ENCODE peak calls at places on chromosomes 5 and 9, in nine cellular contexts. E is NCI-H1105 treated with DMSO at 0.1 percent for 48 hours; U is stimulated activated CD8-positive, alpha-beta memory T cell treated with anti-CD3 and anti-CD28 coated beads, Interleukin-2, amount 100 ng/mL, for 48 hours; L is CD4-positive, alpha-beta memory T cell; B is transverse colon; Z is HTR-8/SVneo; P is EH; O is prostate gland; R is fibroblast of pulmonary artery. Y is an unnamed sample.

GRCh38 chr9:131619680-131620079 is 74.4 kb downstream of the PRRT1B start:
- DNase-seq in E (no peak), U (no peak), L (no peak), B (no peak), Z (no peak), P (no peak), O (no peak), R (no peak), Y (no peak)

GRCh38 chr9:94140791-94141790 is 56.8 kb downstream of the PTPDC1 start:
- DNase-seq in E (no peak), U (no peak), L (no peak), B (no peak), Z (no peak), P (peak), O (no peak), R (peak), Y (no peak)

GRCh38 chr5:5183192-5183699 is 43.1 kb downstream of the ADAMTS16 start:
- DNase-seq in E (no peak), U (no peak), L (no peak), B (no peak), Z (no peak), P (no peak), O (no peak), R (no peak), Y (no peak)

GRCh38 chr5:138900281-138900965 is 25.3 kb upstream of the LRRTM2 start:
- DNase-seq in E (no peak), U (no peak), L (no peak), B (no peak), Z (peak), P (peak), O (no peak), R (peak), Y (no peak)

GRCh38 chr9:126207256-126207655 is 119.4 kb upstream of the MVB12B start:
- DNase-seq in E (no peak), U (no peak), L (no peak), B (no peak), Z (no peak), P (no peak), O (no peak), R (no peak), Y (no peak)

GRCh38 chr5:145931718-145932117 is 4.7 kb upstream of the SH3RF2 start:
- DNase-seq in E (no peak), U (no peak), L (no peak), B (no peak), Z (no peak), P (no peak), O (no peak), R (no peak), Y (no peak)

GRCh38 chr5:66888613-66889012 is 292.4 kb downstream of the MAST4 start:
- DNase-seq in E (no peak), U (no peak), L (no peak), B (no peak), Z (no peak), P (no peak), O (no peak), R (no peak), Y (no peak)

GRCh38 chr5:65326912-65327311 is 154.8 kb downstream of the ADAMTS6 start:
- DNase-seq in E (no peak), U (no peak), L (no peak), B (no peak), Z (no peak), P (peak), O (no peak), R (peak), Y (peak)